ENCODE peak calls at places on chromosomes 16 and 17, in ten cellular contexts. O is CD8-positive, alpha-beta T cell; T is cortex of kidney; I is stimulated activated CD8-positive, alpha-beta memory T cell treated with anti-CD3 and anti-CD28 coated beads, Interleukin-4, amount 100 ng/mL, for 1 hour; A is NCI-H2081; E is neural crest cell; P is EL; X is brain pericyte; M is left ventricle myocardium superior; D is GM12891. S is an unnamed sample.

GRCh38 chr17:46012506-46013079 is 13.5 kb downstream of the STH start:
- DNase-seq in O (no peak), T (no peak), I (no peak), A (no peak), E (no peak), P (no peak), X (no peak), M (no peak), D (no peak), S (no peak)

GRCh38 chr17:62045517-62045916 is 19.6 kb downstream of the MED13 start:
- DNase-seq in O (no peak), T (no peak), I (no peak), A (no peak), E (no peak), P (no peak), X (no peak), M (no peak), D (no peak), S (no peak)

GRCh38 chr16:24771779-24772157 is 42.3 kb downstream of the TNRC6A start:
- DNase-seq in O (no peak), T (no peak), I (no peak), A (no peak), E (no peak), P (no peak), X (no peak), M (no peak), D (no peak), S (no peak)

GRCh38 chr17:14301761-14302401 is 1.0 kb downstream of the HS3ST3B1 start:
- DNase-seq in O (peak), T (no peak), I (peak), A (no peak), E (no peak), P (peak), X (no peak), M (peak), D (no peak), S (no peak)

GRCh38 chr17:10337976-10338375 is 34.8 kb downstream of the MYH13 start:
- DNase-seq in O (no peak), T (no peak), I (no peak), A (no peak), E (no peak), P (peak), X (no peak), M (no peak), D (no peak), S (no peak)

GRCh38 chr17:72456026-72456569 is 335.3 kb downstream of the SOX9 start:
- DNase-seq in O (no peak), T (no peak), I (no peak), A (no peak), E (no peak), P (peak), X (no peak), M (no peak), D (no peak), S (no peak)

GRCh38 chr17:62676952-62677596 is 49.6 kb downstream of the MRC2 start:
- DNase-seq in O (no peak), T (no peak), I (no peak), A (no peak), E (no peak), P (no peak), X (no peak), M (no peak), D (no peak), S (no peak)

GRCh38 chr16:57143125-57143965 is 42.5 kb downstream of the PSME3IP1 start:
- DNase-seq in O (no peak), T (no peak), I (no peak), A (no peak), E (peak), P (no peak), X (no peak), M (no peak), D (no peak), S (no peak)

GRCh38 chr17:31532161-31532515 is 140.7 kb downstream of the RAB11FIP4 start:
- DNase-seq in O (no peak), T (no peak), I (no peak), A (no peak), E (no peak), P (no peak), X (no peak), M (no peak), D (no peak), S (no peak)

GRCh38 chr17:1039511-1040215 is 42.7 kb downstream of the TIMM22 start:
- DNase-seq in O (no peak), T (no peak), I (no peak), A (no peak), E (peak), P (no peak), X (no peak), M (peak), D (no peak), S (peak)

GRCh38 chr17:15452746-15453145 is 14.7 kb downstream of the CDRT4 start:
- DNase-seq in O (no peak), T (no peak), I (no peak), A (no peak), E (no peak), P (no peak), X (no peak), M (no peak), D (no peak), S (no peak)

GRCh38 chr17:72702136-72702735 is 390.3 kb downstream of the SLC39A11 start:
- DNase-seq in O (no peak), T (no peak), I (no peak), A (no peak), E (no peak), P (peak), X (no peak), M (no peak), D (no peak), S (no peak)

GRCh38 chr17:7190276-7190917 is 11.2 kb upstream of the ASGR1 start:
- DNase-seq in O (no peak), T (no peak), I (no peak), A (no peak), E (no peak), P (no peak), X (no peak), M (no peak), D (no peak), S (no peak)

GRCh38 chr16:2527784-2528100 is 3.5 kb downstream of the CEMP1 start:
- DNase-seq in O (no peak), T (no peak), I (no peak), A (no peak), E (no peak), P (no peak), X (no peak), M (no peak), D (no peak), S (no peak)

GRCh38 chr16:89961920-89962319 is 13.4 kb downstream of the DEF8 start:
- DNase-seq in O (no peak), T (no peak), I (no peak), A (no peak), E (no peak), P (no peak), X (no peak), M (no peak), D (no peak), S (no peak)

GRCh38 chr17:31754239-31754945 is 104.7 kb downstream of the COPRS start:
- DNase-seq in O (no peak), T (no peak), I (no peak), A (no peak), E (no peak), P (peak), X (peak), M (no peak), D (no peak), S (no peak)

GRCh38 chr17:1643293-1643998 is 2.1 kb downstream of the SCARF1 start:
- DNase-seq in O (peak), T (no peak), I (peak), A (peak), E (no peak), P (peak), X (no peak), M (peak), D (peak), S (no peak)

GRCh38 chr16:49712106-49712505 is 143.8 kb downstream of the ZNF423 start:
- DNase-seq in O (no peak), T (no peak), I (no peak), A (no peak), E (no peak), P (no peak), X (no peak), M (no peak), D (no peak), S (no peak)

GRCh38 chr16:30949655-30950515 is 1.0 kb downstream of the ORAI3 start:
- DNase-seq in O (no peak), T (no peak), I (no peak), A (no peak), E (no peak), P (peak), X (no peak), M (peak), D (no peak), S (no peak)

GRCh38 chr17:79971651-79972050 is 64.0 kb downstream of the TBC1D16 start:
- DNase-seq in O (no peak), T (no peak), I (no peak), A (no peak), E (no peak), P (no peak), X (no peak), M (no peak), D (no peak), S (no peak)

GRCh38 chr17:50613596-50613995 is 21.1 kb upstream of the ABCC3 start:
- DNase-seq in O (no peak), T (no peak), I (no peak), A (no peak), E (no peak), P (no peak), X (no peak), M (no peak), D (no peak), S (no peak)